ENCODE peak calls at places on chromosomes 5 and 9, in nine cellular contexts. One of them, this sample, is unnamed.
A peak's percentile ranks its signal among the peaks of the same experiment; 100 is the strongest.

GRCh38 chr5:137190441-137190840 is 308.7 kb downstream of the SPOCK1 start:
- DNase-seq in CD8-positive, alpha-beta memory T cell: no peak
- DNase-seq in GM23338: no peak
- DNase-seq in AG04450: no peak
- DNase-seq in dorsolateral prefrontal cortex: no peak
- DNase-seq in BE2C: no peak
- DNase-seq in CD8-positive, alpha-beta T cell: no peak
- DNase-seq in spleen: no peak
- DNase-seq in prostate gland: no peak
- DNase-seq in this sample: no peak

GRCh38 chr5:159319822-159320221 is 10.5 kb downstream of the IL12B start:
- DNase-seq in CD8-positive, alpha-beta memory T cell: no peak
- DNase-seq in GM23338: no peak
- DNase-seq in AG04450: no peak
- DNase-seq in dorsolateral prefrontal cortex: no peak
- DNase-seq in BE2C: peak; percentile 32
- DNase-seq in CD8-positive, alpha-beta T cell: no peak
- DNase-seq in spleen: no peak
- DNase-seq in prostate gland: no peak
- DNase-seq in this sample: no peak

GRCh38 chr9:134880484-134881312 is at the start of gene FCN2:
- DNase-seq in CD8-positive, alpha-beta memory T cell: no peak
- DNase-seq in GM23338: no peak
- DNase-seq in AG04450: no peak
- DNase-seq in dorsolateral prefrontal cortex: no peak
- DNase-seq in BE2C: no peak
- DNase-seq in CD8-positive, alpha-beta T cell: no peak
- DNase-seq in spleen: no peak
- DNase-seq in prostate gland: no peak
- DNase-seq in this sample: no peak

GRCh38 chr9:19424176-19424779 is 15.5 kb downstream of the ACER2 start:
- DNase-seq in CD8-positive, alpha-beta memory T cell: no peak
- DNase-seq in GM23338: peak; percentile 53
- DNase-seq in AG04450: no peak
- DNase-seq in dorsolateral prefrontal cortex: no peak
- DNase-seq in BE2C: no peak
- DNase-seq in CD8-positive, alpha-beta T cell: no peak
- DNase-seq in spleen: no peak
- DNase-seq in prostate gland: no peak
- DNase-seq in this sample: no peak

GRCh38 chr5:58871648-58872242 is 288.9 kb downstream of the RAB3C start:
- DNase-seq in CD8-positive, alpha-beta memory T cell: peak; percentile 13
- DNase-seq in GM23338: peak; percentile 65
- DNase-seq in AG04450: no peak
- DNase-seq in dorsolateral prefrontal cortex: no peak
- DNase-seq in BE2C: peak; percentile 52
- DNase-seq in CD8-positive, alpha-beta T cell: no peak
- DNase-seq in spleen: no peak
- DNase-seq in prostate gland: no peak
- DNase-seq in this sample: peak; percentile 72

GRCh38 chr9:92325991-92326500 is 293 bp downstream of the CENPP start:
- DNase-seq in CD8-positive, alpha-beta memory T cell: no peak
- DNase-seq in GM23338: no peak
- DNase-seq in AG04450: no peak
- DNase-seq in dorsolateral prefrontal cortex: no peak
- DNase-seq in BE2C: no peak
- DNase-seq in CD8-positive, alpha-beta T cell: no peak
- DNase-seq in spleen: no peak
- DNase-seq in prostate gland: no peak
- DNase-seq in this sample: no peak

GRCh38 chr9:72554221-72554641 is 32.8 kb downstream of the TMC1 start:
- DNase-seq in CD8-positive, alpha-beta memory T cell: no peak
- DNase-seq in GM23338: no peak
- DNase-seq in AG04450: peak; percentile 74
- DNase-seq in dorsolateral prefrontal cortex: no peak
- DNase-seq in BE2C: no peak
- DNase-seq in CD8-positive, alpha-beta T cell: no peak
- DNase-seq in spleen: no peak
- DNase-seq in prostate gland: peak; percentile 53
- DNase-seq in this sample: no peak

GRCh38 chr5:177336112-177336511 is 15.4 kb downstream of the LMAN2 start:
- DNase-seq in CD8-positive, alpha-beta memory T cell: no peak
- DNase-seq in GM23338: peak; percentile 49
- DNase-seq in AG04450: no peak
- DNase-seq in dorsolateral prefrontal cortex: no peak
- DNase-seq in BE2C: peak; percentile 80
- DNase-seq in CD8-positive, alpha-beta T cell: no peak
- DNase-seq in spleen: peak; percentile 78
- DNase-seq in prostate gland: no peak
- DNase-seq in this sample: no peak

GRCh38 chr9:127828262-127829031 is 25.8 kb downstream of the FPGS start:
- DNase-seq in CD8-positive, alpha-beta memory T cell: no peak
- DNase-seq in GM23338: peak; percentile 99
- DNase-seq in AG04450: no peak
- DNase-seq in dorsolateral prefrontal cortex: peak; percentile 58
- DNase-seq in BE2C: peak; percentile 88
- DNase-seq in CD8-positive, alpha-beta T cell: no peak
- DNase-seq in spleen: peak; percentile 89
- DNase-seq in prostate gland: peak; percentile 53
- DNase-seq in this sample: no peak

GRCh38 chr9:84667571-84668203 is 1.8 kb upstream of the NTRK2 start:
- DNase-seq in CD8-positive, alpha-beta memory T cell: no peak
- DNase-seq in GM23338: peak; percentile 56
- DNase-seq in AG04450: no peak
- DNase-seq in dorsolateral prefrontal cortex: peak; percentile 47
- DNase-seq in BE2C: no peak
- DNase-seq in CD8-positive, alpha-beta T cell: no peak
- DNase-seq in spleen: no peak
- DNase-seq in prostate gland: no peak
- DNase-seq in this sample: no peak

GRCh38 chr5:11277323-11277722 is 516.3 kb upstream of the DAP start:
- DNase-seq in CD8-positive, alpha-beta memory T cell: no peak
- DNase-seq in GM23338: no peak
- DNase-seq in AG04450: no peak
- DNase-seq in dorsolateral prefrontal cortex: no peak
- DNase-seq in BE2C: no peak
- DNase-seq in CD8-positive, alpha-beta T cell: no peak
- DNase-seq in spleen: no peak
- DNase-seq in prostate gland: no peak
- DNase-seq in this sample: no peak

GRCh38 chr5:111367081-111367480 is 142.9 kb downstream of the CAMK4 start:
- DNase-seq in CD8-positive, alpha-beta memory T cell: no peak
- DNase-seq in GM23338: no peak
- DNase-seq in AG04450: no peak
- DNase-seq in dorsolateral prefrontal cortex: no peak
- DNase-seq in BE2C: peak; percentile 19
- DNase-seq in CD8-positive, alpha-beta T cell: no peak
- DNase-seq in spleen: no peak
- DNase-seq in prostate gland: no peak
- DNase-seq in this sample: no peak

GRCh38 chr9:125529589-125530515 is 177.2 kb downstream of the MAPKAP1 start:
- DNase-seq in CD8-positive, alpha-beta memory T cell: no peak
- DNase-seq in GM23338: peak; percentile 31
- DNase-seq in AG04450: no peak
- DNase-seq in dorsolateral prefrontal cortex: no peak
- DNase-seq in BE2C: no peak
- DNase-seq in CD8-positive, alpha-beta T cell: no peak
- DNase-seq in spleen: no peak
- DNase-seq in prostate gland: no peak
- DNase-seq in this sample: no peak

GRCh38 chr9:125532812-125533594 is 174.0 kb downstream of the MAPKAP1 start:
- DNase-seq in CD8-positive, alpha-beta memory T cell: no peak
- DNase-seq in GM23338: no peak
- DNase-seq in AG04450: no peak
- DNase-seq in dorsolateral prefrontal cortex: no peak
- DNase-seq in BE2C: no peak
- DNase-seq in CD8-positive, alpha-beta T cell: no peak
- DNase-seq in spleen: no peak
- DNase-seq in prostate gland: no peak
- DNase-seq in this sample: no peak

GRCh38 chr9:125525846-125526619 is 181.0 kb downstream of the MAPKAP1 start:
- DNase-seq in CD8-positive, alpha-beta memory T cell: no peak
- DNase-seq in GM23338: no peak
- DNase-seq in AG04450: peak; percentile 76
- DNase-seq in dorsolateral prefrontal cortex: no peak
- DNase-seq in BE2C: no peak
- DNase-seq in CD8-positive, alpha-beta T cell: no peak
- DNase-seq in spleen: no peak
- DNase-seq in prostate gland: no peak
- DNase-seq in this sample: no peak

GRCh38 chr9:125532412-125532811 is 174.6 kb downstream of the MAPKAP1 start:
- DNase-seq in CD8-positive, alpha-beta memory T cell: no peak
- DNase-seq in GM23338: no peak
- DNase-seq in AG04450: no peak
- DNase-seq in dorsolateral prefrontal cortex: no peak
- DNase-seq in BE2C: no peak
- DNase-seq in CD8-positive, alpha-beta T cell: no peak
- DNase-seq in spleen: no peak
- DNase-seq in prostate gland: no peak
- DNase-seq in this sample: no peak

DNA sequence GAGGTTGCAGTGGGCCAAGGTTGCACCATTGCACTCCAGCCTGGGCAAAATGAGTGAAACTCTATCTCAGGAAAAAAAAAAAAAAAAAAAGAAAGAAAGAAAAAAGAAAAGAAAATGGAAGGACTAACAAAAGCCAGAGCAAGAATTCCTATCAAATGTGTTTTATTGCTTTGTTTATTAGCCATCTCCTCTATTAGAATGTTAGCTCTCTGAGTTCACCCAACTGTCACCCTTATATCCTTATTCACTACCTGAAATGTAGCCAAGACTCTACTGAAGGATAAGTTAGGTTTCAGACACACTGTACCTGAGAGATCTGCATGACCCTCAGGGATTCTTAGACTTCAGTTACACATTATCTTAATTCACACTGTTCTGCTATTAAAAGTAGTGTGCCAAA is 177.9 kb downstream of the MAPKAP1 start:
- DNase-seq in CD8-positive, alpha-beta memory T cell: no peak
- DNase-seq in GM23338: no peak
- DNase-seq in AG04450: no peak
- DNase-seq in dorsolateral prefrontal cortex: no peak
- DNase-seq in BE2C: no peak
- DNase-seq in CD8-positive, alpha-beta T cell: no peak
- DNase-seq in spleen: no peak
- DNase-seq in prostate gland: no peak
- DNase-seq in this sample: no peak
- H3K27me3 ChIP-seq in CD8-positive, alpha-beta memory T cell: no peaks in the 10 kb centered on the region
- H3K27me3 ChIP-seq in GM23338: no peaks in the 10 kb centered on the region
- H3K27me3 ChIP-seq in AG04450: no peaks in the 10 kb centered on the region
- H3K27me3 ChIP-seq in dorsolateral prefrontal cortex: no peaks in the 10 kb centered on the region
- H3K27me3 ChIP-seq in BE2C: no peaks in the 10 kb centered on the region
- H3K27me3 ChIP-seq in CD8-positive, alpha-beta T cell: no peaks in the 10 kb centered on the region
- H3K27me3 ChIP-seq in spleen: no peaks in the 10 kb centered on the region
- H3K27me3 ChIP-seq in prostate gland: no peaks in the 10 kb centered on the region
- H3K27me3 ChIP-seq in this sample: no peaks in the 10 kb centered on the region

GRCh38 chr5:133200256-133200655 is 148.4 kb downstream of the HSPA4 start:
- DNase-seq in CD8-positive, alpha-beta memory T cell: no peak
- DNase-seq in GM23338: no peak
- DNase-seq in AG04450: no peak
- DNase-seq in dorsolateral prefrontal cortex: no peak
- DNase-seq in BE2C: peak; percentile 57
- DNase-seq in CD8-positive, alpha-beta T cell: no peak
- DNase-seq in spleen: no peak
- DNase-seq in prostate gland: no peak
- DNase-seq in this sample: no peak

GRCh38 chr5:133198511-133198910 is 146.7 kb downstream of the HSPA4 start:
- DNase-seq in CD8-positive, alpha-beta memory T cell: no peak
- DNase-seq in GM23338: no peak
- DNase-seq in AG04450: no peak
- DNase-seq in dorsolateral prefrontal cortex: no peak
- DNase-seq in BE2C: no peak
- DNase-seq in CD8-positive, alpha-beta T cell: no peak
- DNase-seq in spleen: no peak
- DNase-seq in prostate gland: no peak
- DNase-seq in this sample: no peak

GRCh38 chr5:133202066-133202665 is 150.4 kb downstream of the HSPA4 start:
- DNase-seq in CD8-positive, alpha-beta memory T cell: no peak
- DNase-seq in GM23338: no peak
- DNase-seq in AG04450: no peak
- DNase-seq in dorsolateral prefrontal cortex: no peak
- DNase-seq in BE2C: no peak
- DNase-seq in CD8-positive, alpha-beta T cell: no peak
- DNase-seq in spleen: no peak
- DNase-seq in prostate gland: no peak
- DNase-seq in this sample: no peak

GRCh38 chr5:133201310-133201709 is 149.5 kb downstream of the HSPA4 start:
- DNase-seq in CD8-positive, alpha-beta memory T cell: no peak
- DNase-seq in GM23338: no peak
- DNase-seq in AG04450: no peak
- DNase-seq in dorsolateral prefrontal cortex: no peak
- DNase-seq in BE2C: no peak
- DNase-seq in CD8-positive, alpha-beta T cell: no peak
- DNase-seq in spleen: no peak
- DNase-seq in prostate gland: no peak
- DNase-seq in this sample: no peak

GRCh38 chr5:133199366-133199901 is 147.6 kb downstream of the HSPA4 start:
- DNase-seq in CD8-positive, alpha-beta memory T cell: no peak
- DNase-seq in GM23338: no peak
- DNase-seq in AG04450: no peak
- DNase-seq in dorsolateral prefrontal cortex: no peak
- DNase-seq in BE2C: no peak
- DNase-seq in CD8-positive, alpha-beta T cell: no peak
- DNase-seq in spleen: no peak
- DNase-seq in prostate gland: no peak
- DNase-seq in this sample: peak; percentile 21
- H3K27me3 ChIP-seq in CD8-positive, alpha-beta memory T cell: no peaks in the 10 kb centered on the region
- H3K27me3 ChIP-seq in GM23338: no peaks in the 10 kb centered on the region
- H3K27me3 ChIP-seq in AG04450: peaks cover 64% of the 10 kb centered on the region
- H3K27me3 ChIP-seq in dorsolateral prefrontal cortex: no peaks in the 10 kb centered on the region
- H3K27me3 ChIP-seq in BE2C: no peaks in the 10 kb centered on the region
- H3K27me3 ChIP-seq in CD8-positive, alpha-beta T cell: no peaks in the 10 kb centered on the region
- H3K27me3 ChIP-seq in spleen: no peaks in the 10 kb centered on the region
- H3K27me3 ChIP-seq in prostate gland: no peaks in the 10 kb centered on the region
- H3K27me3 ChIP-seq in this sample: no peaks in the 10 kb centered on the region

DNA sequence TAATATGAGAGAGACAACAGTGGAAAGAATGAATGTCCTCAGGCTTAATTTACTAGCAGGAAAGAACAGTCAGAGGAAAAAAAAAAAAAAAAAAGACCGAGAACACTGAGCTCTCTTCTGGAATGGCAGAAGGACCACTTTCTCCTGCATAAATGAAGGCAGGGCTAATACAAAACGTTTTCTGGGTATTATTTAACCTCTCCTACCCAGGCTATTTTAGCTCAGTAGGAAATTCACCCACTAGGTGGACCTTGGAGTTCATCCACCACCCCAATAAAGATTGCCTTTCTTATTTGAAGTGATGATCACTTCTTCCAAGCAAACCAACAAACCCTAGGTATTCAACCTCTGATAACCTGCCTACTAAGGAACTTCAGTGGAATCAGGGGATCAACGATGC is 3.7 kb downstream of the GLIS3 start:
- DNase-seq in CD8-positive, alpha-beta memory T cell: no peak
- DNase-seq in GM23338: no peak
- DNase-seq in AG04450: no peak
- DNase-seq in dorsolateral prefrontal cortex: no peak
- DNase-seq in BE2C: no peak
- DNase-seq in CD8-positive, alpha-beta T cell: no peak
- DNase-seq in spleen: no peak
- DNase-seq in prostate gland: no peak
- DNase-seq in this sample: no peak
- H3K27me3 ChIP-seq in CD8-positive, alpha-beta memory T cell: peaks cover 4% of the 10 kb centered on the region
- H3K27me3 ChIP-seq in GM23338: peaks cover 54% of the 10 kb centered on the region
- H3K27me3 ChIP-seq in AG04450: no peaks in the 10 kb centered on the region
- H3K27me3 ChIP-seq in dorsolateral prefrontal cortex: peaks cover 5% of the 10 kb centered on the region
- H3K27me3 ChIP-seq in BE2C: peaks cover 51% of the 10 kb centered on the region
- H3K27me3 ChIP-seq in CD8-positive, alpha-beta T cell: no peaks in the 10 kb centered on the region
- H3K27me3 ChIP-seq in spleen: peaks cover 26% of the 10 kb centered on the region
- H3K27me3 ChIP-seq in prostate gland: no peaks in the 10 kb centered on the region
- H3K27me3 ChIP-seq in this sample: no peaks in the 10 kb centered on the region

GRCh38 chr5:112419596-112420110 is 576 bp upstream of the EPB41L4A start:
- DNase-seq in CD8-positive, alpha-beta memory T cell: no peak
- DNase-seq in GM23338: peak; percentile 68
- DNase-seq in AG04450: no peak
- DNase-seq in dorsolateral prefrontal cortex: no peak
- DNase-seq in BE2C: peak; percentile 22
- DNase-seq in CD8-positive, alpha-beta T cell: no peak
- DNase-seq in spleen: peak; percentile 86
- DNase-seq in prostate gland: peak; percentile 62
- DNase-seq in this sample: peak; percentile 65
- H3K27me3 ChIP-seq in CD8-positive, alpha-beta memory T cell: peaks cover 10% of the 10 kb centered on the region
- H3K27me3 ChIP-seq in GM23338: peaks cover 52% of the 10 kb centered on the region
- H3K27me3 ChIP-seq in AG04450: peaks cover 30% of the 10 kb centered on the region
- H3K27me3 ChIP-seq in dorsolateral prefrontal cortex: no peaks in the 10 kb centered on the region
- H3K27me3 ChIP-seq in BE2C: peaks cover 79% of the 10 kb centered on the region
- H3K27me3 ChIP-seq in CD8-positive, alpha-beta T cell: peaks cover 4% of the 10 kb centered on the region
- H3K27me3 ChIP-seq in spleen: peaks cover 16% of the 10 kb centered on the region
- H3K27me3 ChIP-seq in prostate gland: no peaks in the 10 kb centered on the region
- H3K27me3 ChIP-seq in this sample: no peaks in the 10 kb centered on the region